ENCODE peak calls at places on chromosomes 13 and 19, in six cellular contexts. One of them, this sample, is unnamed. For H3K27me3, the result is how much of the 10 kb centered on the place peaks cover.

GRCh38 chr13:21661510-21661909 is 9.4 kb upstream of the FGF9 start:
- DNase-seq in ovary: no peak
- DNase-seq in CD4-positive, alpha-beta T cell: no peak
- DNase-seq in adrenal gland: no peak
- DNase-seq in fibroblast of lung: no peak
- DNase-seq in sigmoid colon: no peak
- DNase-seq in this sample: no peak

GRCh38 chr13:27131202-27131623 is 40.4 kb downstream of the USP12 start:
- DNase-seq in fibroblast of lung: no peak
- DNase-seq in CD4-positive, alpha-beta T cell: peak
- DNase-seq in adrenal gland: no peak
- DNase-seq in ovary: no peak
- DNase-seq in sigmoid colon: no peak
- DNase-seq in this sample: peak

GRCh38 chr19:30744741-30745475 is 372.7 kb downstream of the ZNF536 start:
- DNase-seq in adrenal gland: no peak
- DNase-seq in sigmoid colon: no peak
- DNase-seq in fibroblast of lung: no peak
- DNase-seq in ovary: no peak
- DNase-seq in CD4-positive, alpha-beta T cell: no peak
- DNase-seq in this sample: no peak

GRCh38 chr13:106357198-106357597 is 178.3 kb downstream of the EFNB2 start:
- DNase-seq in adrenal gland: no peak
- DNase-seq in fibroblast of lung: no peak
- DNase-seq in sigmoid colon: no peak
- DNase-seq in CD4-positive, alpha-beta T cell: no peak
- DNase-seq in ovary: no peak
- DNase-seq in this sample: no peak

GRCh38 chr13:64029343-64030093 is 2613.9 kb upstream of the PCDH20 start:
- DNase-seq in adrenal gland: no peak
- DNase-seq in CD4-positive, alpha-beta T cell: no peak
- DNase-seq in sigmoid colon: no peak
- DNase-seq in fibroblast of lung: no peak
- DNase-seq in ovary: no peak
- DNase-seq in this sample: no peak

GRCh38 chr13:113349491-113349890 is 14.4 kb downstream of the GRTP1 start:
- DNase-seq in CD4-positive, alpha-beta T cell: no peak
- DNase-seq in adrenal gland: no peak
- DNase-seq in fibroblast of lung: no peak
- DNase-seq in ovary: peak
- DNase-seq in sigmoid colon: no peak
- DNase-seq in this sample: no peak

GRCh38 chr19:34306824-34307223 is 52.5 kb downstream of the GARRE1 start:
- DNase-seq in fibroblast of lung: no peak
- DNase-seq in adrenal gland: no peak
- DNase-seq in sigmoid colon: no peak
- DNase-seq in CD4-positive, alpha-beta T cell: no peak
- DNase-seq in ovary: no peak
- DNase-seq in this sample: no peak

GRCh38 chr19:34325181-34325580 is 39.8 kb upstream of the GPI start:
- DNase-seq in fibroblast of lung: no peak
- DNase-seq in sigmoid colon: no peak
- DNase-seq in ovary: no peak
- DNase-seq in adrenal gland: no peak
- DNase-seq in CD4-positive, alpha-beta T cell: no peak
- DNase-seq in this sample: no peak

GRCh38 chr19:39996218-39996810 is 546 bp upstream of the ZNF546 start:
- DNase-seq in fibroblast of lung: peak
- DNase-seq in adrenal gland: peak
- DNase-seq in ovary: no peak
- DNase-seq in sigmoid colon: no peak
- DNase-seq in CD4-positive, alpha-beta T cell: peak
- DNase-seq in this sample: no peak

GRCh38 chr13:90105881-90106496 is 1241.5 kb upstream of the MIR17HG start:
- DNase-seq in sigmoid colon: no peak
- DNase-seq in fibroblast of lung: peak
- DNase-seq in CD4-positive, alpha-beta T cell: no peak
- DNase-seq in ovary: no peak
- DNase-seq in adrenal gland: no peak
- DNase-seq in this sample: no peak

DNA sequence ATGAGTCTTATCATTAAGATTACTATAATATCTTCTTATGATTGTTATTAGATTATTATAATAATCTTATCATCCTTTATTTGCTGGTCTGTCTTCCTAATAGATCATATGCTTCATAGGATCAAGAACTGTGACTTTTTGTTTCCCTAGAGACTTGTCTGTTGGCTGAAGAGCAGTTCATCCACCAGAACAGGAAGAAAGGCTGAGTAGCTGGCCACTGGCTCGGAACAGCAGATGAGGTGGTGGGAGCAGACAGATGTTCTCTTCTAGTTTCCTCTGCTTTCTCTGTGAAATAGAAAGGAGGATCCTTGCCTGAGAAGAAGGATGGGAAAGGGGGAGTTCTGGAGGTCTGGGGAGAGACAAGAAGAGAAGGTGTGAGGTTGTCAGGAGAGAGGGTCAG is 120.0 kb downstream of the CCNA1 start:
- DNase-seq in adrenal gland: no peak
- DNase-seq in ovary: no peak
- DNase-seq in sigmoid colon: no peak
- DNase-seq in CD4-positive, alpha-beta T cell: no peak
- DNase-seq in fibroblast of lung: no peak
- DNase-seq in this sample: no peak
- H3K27me3 ChIP-seq in adrenal gland: under half
- H3K27me3 ChIP-seq in ovary: under half
- H3K27me3 ChIP-seq in sigmoid colon: under half
- H3K27me3 ChIP-seq in CD4-positive, alpha-beta T cell: under half
- H3K27me3 ChIP-seq in fibroblast of lung: under half
- H3K27me3 ChIP-seq in this sample: under half

DNA sequence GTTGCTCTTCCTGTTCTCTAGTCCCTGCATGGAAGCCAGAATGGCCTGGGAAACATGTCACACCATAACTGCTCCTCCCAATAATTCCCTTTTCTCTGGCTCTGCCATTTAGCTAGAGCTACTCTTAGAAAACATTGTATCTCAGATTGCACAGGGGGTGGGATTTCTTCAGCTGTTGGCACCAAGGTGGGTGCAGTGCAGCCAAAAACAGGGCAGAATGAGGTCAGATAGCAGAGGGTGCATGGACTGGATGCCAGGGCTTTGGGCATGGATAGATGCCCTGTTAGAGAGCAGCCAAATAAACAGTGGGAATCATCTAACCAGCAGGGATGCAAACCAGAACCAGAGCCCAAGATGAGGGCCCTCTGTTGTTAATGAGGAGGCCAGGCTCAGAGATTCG is 4.9 kb upstream of the AMER2 start:
- DNase-seq in CD4-positive, alpha-beta T cell: no peak
- DNase-seq in sigmoid colon: no peak
- DNase-seq in fibroblast of lung: no peak
- DNase-seq in ovary: no peak
- DNase-seq in adrenal gland: no peak
- DNase-seq in this sample: no peak
- H3K27me3 ChIP-seq in CD4-positive, alpha-beta T cell: half or more
- H3K27me3 ChIP-seq in sigmoid colon: under half
- H3K27me3 ChIP-seq in fibroblast of lung: under half
- H3K27me3 ChIP-seq in ovary: under half
- H3K27me3 ChIP-seq in adrenal gland: under half
- H3K27me3 ChIP-seq in this sample: under half

DNA sequence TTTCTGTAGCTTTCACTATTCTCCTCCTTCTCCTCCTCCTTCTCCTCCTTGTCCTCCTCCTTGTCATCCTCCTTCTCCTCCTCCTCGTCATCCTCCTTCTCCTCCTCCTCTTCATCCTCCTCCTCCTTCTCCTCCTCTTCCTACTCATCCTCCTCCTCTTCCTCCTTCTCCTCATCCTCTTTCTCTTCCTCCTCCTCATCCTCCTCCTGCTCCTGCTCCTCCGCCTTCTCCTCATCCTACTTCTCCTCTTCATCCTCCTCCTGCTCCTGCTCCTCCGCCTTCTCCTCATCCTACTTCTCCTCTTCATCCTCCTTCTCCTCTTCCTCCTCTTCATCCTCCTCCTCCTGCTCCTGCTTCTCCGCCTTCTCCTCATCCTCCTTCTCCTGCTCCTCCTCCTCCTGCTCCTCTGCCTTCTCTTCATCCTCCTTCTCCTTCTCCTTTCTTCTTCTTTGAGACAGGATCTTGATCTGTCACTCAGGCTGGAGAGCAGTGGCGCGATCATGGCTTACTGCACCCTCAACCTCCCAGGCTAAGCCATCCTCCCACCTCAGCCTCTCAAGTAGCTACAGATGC is 36.3 kb downstream of the TRPM4 start:
- DNase-seq in CD4-positive, alpha-beta T cell: no peak
- DNase-seq in fibroblast of lung: no peak
- DNase-seq in ovary: no peak
- DNase-seq in adrenal gland: no peak
- DNase-seq in sigmoid colon: no peak
- DNase-seq in this sample: no peak
- H3K27me3 ChIP-seq in CD4-positive, alpha-beta T cell: under half
- H3K27me3 ChIP-seq in fibroblast of lung: under half
- H3K27me3 ChIP-seq in ovary: under half
- H3K27me3 ChIP-seq in adrenal gland: under half
- H3K27me3 ChIP-seq in sigmoid colon: under half
- H3K27me3 ChIP-seq in this sample: under half

GRCh38 chr13:107573184-107573583 is 642.2 kb downstream of the LIG4 start:
- DNase-seq in fibroblast of lung: no peak
- DNase-seq in ovary: no peak
- DNase-seq in sigmoid colon: no peak
- DNase-seq in adrenal gland: no peak
- DNase-seq in CD4-positive, alpha-beta T cell: no peak
- DNase-seq in this sample: no peak

GRCh38 chr13:107576430-107576829 is 638.9 kb downstream of the LIG4 start:
- DNase-seq in sigmoid colon: no peak
- DNase-seq in CD4-positive, alpha-beta T cell: no peak
- DNase-seq in adrenal gland: no peak
- DNase-seq in fibroblast of lung: no peak
- DNase-seq in ovary: no peak
- DNase-seq in this sample: no peak

DNA sequence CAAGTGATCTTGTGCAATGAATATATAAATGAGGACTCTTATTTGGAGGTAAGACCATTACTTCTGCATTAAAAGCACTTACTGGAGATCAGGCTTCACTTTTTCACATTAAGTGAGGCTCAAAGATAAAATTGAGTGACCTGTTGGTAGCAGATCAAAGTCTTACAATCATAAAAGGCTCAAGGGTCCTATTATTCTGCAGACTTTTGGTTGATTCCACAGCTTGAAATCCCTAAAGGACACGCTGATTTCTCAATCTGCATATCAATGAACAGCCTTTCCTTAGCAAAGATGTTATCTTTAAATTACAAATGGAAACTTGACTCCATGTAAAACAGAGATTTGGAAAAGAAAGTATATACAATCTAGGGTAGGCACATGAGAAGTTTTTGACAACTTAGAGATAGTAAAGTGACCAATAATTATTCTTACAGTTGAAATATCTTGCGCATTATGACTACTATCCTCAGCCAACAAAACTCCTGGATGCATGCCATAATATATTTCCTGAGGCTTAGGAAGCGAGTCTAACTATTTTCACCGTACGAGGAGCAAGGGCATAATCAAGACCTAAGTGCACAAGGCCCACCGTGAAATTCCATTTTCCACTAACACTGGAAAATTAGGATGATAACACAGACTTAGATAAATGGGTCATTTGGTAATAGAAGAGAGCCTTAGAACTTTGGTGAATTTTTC is 640.7 kb downstream of the LIG4 start:
- DNase-seq in sigmoid colon: no peak
- DNase-seq in ovary: no peak
- DNase-seq in CD4-positive, alpha-beta T cell: no peak
- DNase-seq in fibroblast of lung: peak
- DNase-seq in adrenal gland: no peak
- DNase-seq in this sample: no peak
- H3K27me3 ChIP-seq in sigmoid colon: under half
- H3K27me3 ChIP-seq in ovary: under half
- H3K27me3 ChIP-seq in CD4-positive, alpha-beta T cell: under half
- H3K27me3 ChIP-seq in fibroblast of lung: under half
- H3K27me3 ChIP-seq in adrenal gland: under half
- H3K27me3 ChIP-seq in this sample: under half

This sample was measured in colonic mucosa.